ENCODE peak calls at places on chromosomes 13 and 19, in nine cellular contexts. I is ovary, D is GM12865, W is gastrocnemius medialis, O is HFF-Myc, X is esophagus squamous epithelium, H is AG10803, U is A549, Q is Panc1. A is an unnamed sample.

GRCh38 chr19:43148233-43148632 is 38.1 kb downstream of the PSG5 start:
- DNase-seq in D (no peak), W (no peak), O (peak), U (no peak), X (no peak), H (peak), I (no peak), Q (no peak), A (no peak)

GRCh38 chr19:45179063-45179847 is 671 bp downstream of the BLOC1S3 start:
- DNase-seq in W (no peak), Q (no peak), X (no peak), U (no peak), D (peak), H (peak), O (no peak), I (peak), A (no peak)

GRCh38 chr13:38979891-38980627 is 10.6 kb downstream of the STOML3 start:
- DNase-seq in X (no peak), W (peak), Q (no peak), I (no peak), H (peak), D (no peak), U (no peak), O (no peak), A (no peak)

GRCh38 chr13:94345374-94346195 is 133.9 kb downstream of the DCT start:
- DNase-seq in O (peak), D (peak), I (no peak), W (no peak), X (no peak), U (peak), H (peak), Q (no peak), A (no peak)

GRCh38 chr19:9914001-9914314 is 22.4 kb downstream of the OLFM2 start:
- DNase-seq in D (no peak), Q (no peak), I (no peak), W (no peak), U (no peak), X (no peak), O (no peak), H (no peak), A (no peak)

GRCh38 chr13:79402679-79403078 is 3.4 kb downstream of the RBM26 start:
- DNase-seq in U (no peak), X (no peak), W (no peak), H (no peak), D (no peak), Q (no peak), I (no peak), O (no peak), A (no peak)

GRCh38 chr13:79245937-79246574 is 160.0 kb downstream of the RBM26 start:
- DNase-seq in D (peak), O (no peak), X (no peak), H (no peak), I (no peak), W (no peak), Q (no peak), U (no peak), A (no peak)

GRCh38 chr19:15197275-15198005 is 3.4 kb downstream of the NOTCH3 start:
- DNase-seq in I (no peak), X (no peak), O (no peak), U (no peak), D (no peak), W (no peak), H (peak), Q (no peak), A (peak)

GRCh38 chr19:46904114-46905060 is 43.6 kb downstream of the ARHGAP35 start:
- DNase-seq in U (no peak), Q (no peak), X (no peak), O (peak), D (no peak), W (no peak), I (peak), H (peak), A (no peak)

GRCh38 chr19:41328157-41328817 is 18.3 kb downstream of the CCDC97 start:
- DNase-seq in W (no peak), D (peak), I (no peak), H (no peak), Q (no peak), U (peak), X (no peak), O (no peak), A (peak)

GRCh38 chr19:57010541-57010940 is 109.2 kb upstream of the USP29 start:
- DNase-seq in X (no peak), W (no peak), O (no peak), D (no peak), H (no peak), Q (no peak), U (no peak), I (no peak), A (no peak)

GRCh38 chr13:35763805-35764170 is 287.3 kb upstream of the MAB21L1 start:
- DNase-seq in O (no peak), D (no peak), Q (no peak), U (no peak), H (peak), I (no peak), W (no peak), X (no peak), A (no peak)

GRCh38 chr19:28497137-28497536 is 715.8 kb downstream of the UQCRFS1 start:
- DNase-seq in H (no peak), U (no peak), D (no peak), X (no peak), W (no peak), O (no peak), I (no peak), Q (no peak), A (no peak)

GRCh38 chr19:33416307-33417215 is 43.1 kb downstream of the CEBPG start:
- DNase-seq in H (peak), U (peak), W (no peak), X (no peak), I (peak), D (peak), Q (no peak), O (peak), A (no peak)

GRCh38 chr13:28568286-28568685 is 73.4 kb upstream of the FLT1 start:
- DNase-seq in U (no peak), H (peak), D (peak), O (no peak), I (no peak), W (peak), Q (no peak), X (no peak), A (no peak)

GRCh38 chr19:19559942-19560341 is 21.9 kb downstream of the CILP2 start:
- DNase-seq in Q (no peak), I (no peak), W (no peak), H (no peak), U (no peak), O (no peak), D (no peak), X (no peak), A (no peak)

GRCh38 chr19:49335071-49335783 is at the start of gene CD37:
- DNase-seq in Q (no peak), O (no peak), D (peak), X (no peak), U (no peak), W (no peak), I (no peak), H (no peak), A (peak)

GRCh38 chr13:31236211-31236786 is 36.5 kb downstream of the B3GLCT start:
- DNase-seq in I (no peak), D (peak), O (no peak), W (no peak), H (peak), U (peak), X (no peak), Q (no peak), A (no peak)

GRCh38 chr19:16447015-16447384 is 24.8 kb downstream of the EPS15L1 start:
- DNase-seq in W (peak), Q (no peak), H (peak), X (peak), O (no peak), D (peak), I (peak), U (no peak), A (peak)

GRCh38 chr13:67137044-67137735 is 92.9 kb downstream of the PCDH9 start:
- DNase-seq in Q (no peak), H (no peak), D (no peak), W (no peak), I (no peak), O (no peak), U (no peak), X (no peak), A (no peak)

GRCh38 chr19:3131168-3131567 is 4.7 kb upstream of the GNA15 start:
- DNase-seq in U (no peak), Q (no peak), D (no peak), O (no peak), H (no peak), I (no peak), W (no peak), X (no peak), A (no peak)

GRCh38 chr19:19258589-19259338 is 14.3 kb downstream of the TM6SF2 start:
- DNase-seq in U (no peak), W (no peak), X (no peak), O (no peak), D (no peak), I (no peak), H (no peak), Q (no peak), A (no peak)

DNA sequence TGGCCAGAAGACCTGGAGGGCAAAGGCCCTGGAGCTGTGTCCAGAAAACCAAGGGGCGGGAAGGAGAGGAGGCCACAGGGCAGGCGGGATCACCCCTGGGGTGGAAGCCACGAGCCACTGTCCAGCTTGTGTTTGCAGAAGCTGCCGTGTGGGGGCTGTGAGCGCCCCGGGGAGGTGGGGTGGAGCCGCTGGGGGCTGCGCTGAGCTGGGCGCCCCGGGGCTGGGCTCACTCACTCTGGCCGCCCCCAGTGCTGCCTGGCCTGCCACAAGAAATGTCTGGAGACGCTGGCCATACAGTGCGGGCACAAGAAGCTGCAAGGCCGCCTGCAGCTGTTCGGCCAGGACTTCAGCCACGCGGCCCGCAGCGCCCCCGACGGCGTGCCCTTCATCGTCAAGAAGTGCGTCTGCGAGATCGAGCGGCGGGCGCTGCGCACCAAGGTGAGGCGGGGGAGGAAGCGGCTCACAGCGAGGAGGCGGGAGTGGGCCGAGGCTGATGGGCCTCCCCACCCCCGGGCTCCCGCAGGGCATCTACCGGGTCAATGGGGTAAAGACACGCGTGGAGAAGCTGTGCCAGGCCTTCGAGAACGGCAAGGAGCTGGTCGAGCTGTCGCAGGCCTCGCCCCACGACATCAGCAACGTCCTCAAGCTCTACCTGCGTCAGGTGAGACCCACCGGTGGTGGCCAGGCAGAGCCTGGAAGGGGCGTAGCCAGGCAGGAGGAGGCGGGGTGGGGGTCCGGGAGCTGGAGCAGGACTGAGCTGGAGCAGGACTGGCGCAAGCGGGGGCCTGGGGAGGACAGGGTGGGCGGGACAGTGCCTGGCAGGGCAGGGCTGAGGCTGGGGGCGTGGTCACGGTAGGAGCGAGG is 13.6 kb downstream of the POLR2E start:
- DNase-seq in H (no peak), X (no peak), W (no peak), U (no peak), I (no peak), D (no peak), O (no peak), Q (no peak), A (no peak)
- TF ChIP-seq CTCF in H (no peak), X (no peak), W (no peak), U (no peak), I (no peak), D (no peak), O (no peak), Q (no peak), A (no peak)

GRCh38 chr19:8307400-8307964 is 676 bp downstream of the CD320 start:
- DNase-seq in D (peak), X (no peak), U (no peak), H (no peak), W (peak), O (no peak), I (no peak), Q (no peak), A (peak)
- TF ChIP-seq CTCF in D (no peak), X (no peak), U (no peak), H (no peak), W (no peak), O (no peak), I (no peak), Q (no peak), A (no peak)

GRCh38 chr13:100473493-100474044 is 115.0 kb downstream of the GGACT start:
- DNase-seq in I (no peak), H (no peak), X (no peak), W (no peak), U (no peak), Q (no peak), O (no peak), D (no peak), A (no peak)

GRCh38 chr13:100478107-100478809 is 110.3 kb downstream of the GGACT start:
- DNase-seq in U (no peak), H (no peak), W (no peak), I (no peak), X (no peak), D (no peak), Q (no peak), O (no peak), A (no peak)

GRCh38 chr13:100470841-100471505 is 117.6 kb downstream of the GGACT start:
- DNase-seq in O (no peak), Q (no peak), W (no peak), I (no peak), H (no peak), X (no peak), U (no peak), D (no peak), A (no peak)

DNA sequence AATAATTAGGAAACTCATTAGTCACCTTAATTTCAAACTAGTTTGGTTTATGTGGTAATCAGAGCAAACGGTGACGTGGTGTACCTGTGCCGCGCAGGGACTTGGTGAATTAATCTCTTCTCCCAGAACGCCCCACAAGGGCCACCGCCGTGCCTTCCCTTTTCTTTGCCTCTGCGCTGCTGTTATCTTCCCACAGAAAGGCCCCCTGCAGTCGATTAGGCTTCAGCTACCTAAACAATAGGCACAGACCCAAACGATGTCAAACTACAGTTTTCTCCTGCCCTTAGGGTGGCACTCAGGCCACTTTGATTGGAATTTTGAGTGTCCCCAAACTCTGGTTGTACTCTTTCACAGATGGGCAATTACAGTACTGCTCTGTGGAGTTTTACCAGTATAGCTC is 115.5 kb downstream of the GGACT start:
- DNase-seq in Q (no peak), U (no peak), O (no peak), X (no peak), H (no peak), D (no peak), I (no peak), W (no peak), A (no peak)
- TF ChIP-seq CTCF in Q (no peak), U (no peak), O (no peak), X (no peak), H (no peak), D (no peak), I (no peak), W (no peak), A (no peak)

GRCh38 chr19:13024126-13024957 is 29.1 kb downstream of the NFIX start:
- DNase-seq in H (peak), W (peak), O (no peak), U (no peak), D (no peak), I (no peak), X (no peak), Q (no peak), A (no peak)

GRCh38 chr19:13026478-13026999 is 31.3 kb downstream of the NFIX start:
- DNase-seq in X (no peak), O (no peak), H (peak), U (peak), Q (no peak), W (peak), I (no peak), D (no peak), A (no peak)

GRCh38 chr19:13023666-13024065 is 28.4 kb downstream of the NFIX start:
- DNase-seq in D (no peak), X (no peak), O (no peak), Q (no peak), H (peak), W (peak), I (no peak), U (no peak), A (no peak)

GRCh38 chr19:13025819-13026477 is 30.7 kb downstream of the NFIX start:
- DNase-seq in X (no peak), O (no peak), U (no peak), D (no peak), Q (no peak), W (peak), I (no peak), H (no peak), A (peak)

DNA sequence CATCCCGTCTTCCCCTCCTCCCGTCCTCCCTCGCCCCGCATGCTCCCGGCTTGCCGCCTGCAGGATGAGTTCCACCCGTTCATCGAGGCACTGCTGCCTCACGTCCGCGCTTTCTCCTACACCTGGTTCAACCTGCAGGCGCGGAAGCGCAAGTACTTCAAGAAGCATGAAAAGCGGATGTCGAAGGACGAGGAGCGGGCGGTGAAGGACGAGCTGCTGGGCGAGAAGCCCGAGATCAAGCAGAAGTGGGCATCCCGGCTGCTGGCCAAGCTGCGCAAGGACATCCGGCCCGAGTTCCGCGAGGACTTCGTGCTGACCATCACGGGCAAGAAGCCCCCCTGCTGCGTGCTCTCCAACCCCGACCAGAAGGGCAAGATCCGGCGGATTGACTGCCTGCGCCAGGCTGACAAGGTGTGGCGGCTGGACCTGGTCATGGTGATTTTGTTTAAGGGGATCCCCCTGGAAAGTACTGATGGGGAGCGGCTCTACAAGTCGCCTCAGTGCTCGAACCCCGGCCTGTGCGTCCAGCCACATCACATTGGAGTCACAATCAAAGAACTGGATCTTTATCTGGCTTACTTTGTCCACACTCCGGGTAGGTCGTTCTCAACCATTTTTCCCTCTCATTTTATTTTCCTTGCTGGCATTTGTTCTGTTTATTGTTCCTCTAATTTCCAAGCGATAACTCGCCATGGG is 29.8 kb downstream of the NFIX start:
- DNase-seq in I (no peak), H (peak), Q (no peak), O (no peak), U (no peak), X (no peak), W (peak), D (no peak), A (no peak)
- TF ChIP-seq CTCF in I (no peak), H (no peak), Q (no peak), O (no peak), U (no peak), X (no peak), W (no peak), D (no peak), A (no peak)

GRCh38 chr13:113211774-113212173 is 2.4 kb downstream of the CUL4A start:
- DNase-seq in I (no peak), D (no peak), H (no peak), O (no peak), Q (no peak), X (no peak), W (no peak), U (peak), A (no peak)
- TF ChIP-seq CTCF in I (no peak), D (peak), H (peak), O (peak), Q (peak), X (no peak), W (no peak), U (no peak), A (no peak)

GRCh38 chr19:50794074-50794777 is 4.0 kb downstream of the ACP4 start:
- DNase-seq in W (no peak), O (peak), X (no peak), U (peak), Q (no peak), H (no peak), I (no peak), D (peak), A (no peak)
- TF ChIP-seq CTCF in W (no peak), O (peak), X (no peak), U (no peak), Q (no peak), H (no peak), I (no peak), D (peak), A (no peak)

GRCh38 chr13:61884830-61885229 is 469.2 kb upstream of the PCDH20 start:
- DNase-seq in H (no peak), Q (no peak), W (no peak), U (no peak), I (no peak), O (no peak), D (no peak), X (no peak), A (no peak)

GRCh38 chr13:61874970-61875579 is 459.4 kb upstream of the PCDH20 start:
- DNase-seq in H (no peak), D (no peak), I (no peak), X (no peak), O (no peak), W (no peak), U (peak), Q (no peak), A (no peak)

DNA sequence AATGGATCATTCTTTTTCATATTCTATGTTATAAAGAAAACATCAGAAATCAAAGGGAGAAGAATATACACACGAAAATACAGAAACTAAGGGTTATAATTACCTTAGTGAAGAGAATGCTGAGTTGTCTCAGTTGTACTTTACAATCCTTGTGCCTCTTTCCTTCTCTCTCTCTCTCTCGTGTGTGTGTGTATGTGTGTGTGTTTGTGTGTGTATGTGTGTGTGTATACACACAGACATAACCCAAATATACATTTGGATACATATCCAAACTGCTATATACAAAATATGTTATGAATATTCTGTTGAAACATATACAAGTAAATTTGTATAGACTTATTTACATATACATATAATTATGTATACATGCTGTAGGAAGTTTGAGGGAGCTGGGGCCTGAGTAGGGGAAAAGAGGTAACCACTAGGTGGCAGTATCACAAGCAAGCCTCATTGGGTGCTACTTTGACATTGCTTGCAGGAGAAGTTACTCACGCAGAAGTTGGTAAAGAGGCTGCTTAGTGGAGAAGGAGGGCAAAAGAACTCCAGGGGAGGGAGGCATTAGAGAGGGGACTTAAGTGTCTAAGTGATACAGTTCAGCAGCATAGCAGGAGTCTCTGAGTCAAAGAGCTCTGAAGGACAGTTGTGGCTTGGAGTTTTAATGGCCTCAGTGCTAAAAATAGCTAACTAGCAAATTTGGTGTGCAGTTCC is 465.1 kb upstream of the PCDH20 start:
- DNase-seq in W (no peak), O (no peak), H (no peak), U (peak), X (no peak), D (peak), Q (peak), I (no peak), A (no peak)
- TF ChIP-seq CTCF in W (no peak), O (peak), H (peak), U (peak), X (peak), D (peak), Q (peak), I (no peak), A (no peak)

GRCh38 chr13:90420683-90421082 is 926.8 kb upstream of the MIR17HG start:
- DNase-seq in O (no peak), X (no peak), D (no peak), H (no peak), I (no peak), Q (no peak), U (no peak), W (no peak), A (no peak)
- TF ChIP-seq CTCF in O (no peak), X (no peak), D (no peak), H (peak), I (no peak), Q (peak), U (no peak), W (no peak), A (no peak)

GRCh38 chr19:58475714-58476497 is at the start of gene ZNF446:
- DNase-seq in D (peak), X (peak), H (peak), W (peak), Q (peak), U (peak), I (peak), O (peak), A (peak)
- TF ChIP-seq CTCF in D (no peak), X (no peak), H (no peak), W (no peak), Q (no peak), U (no peak), I (no peak), O (no peak), A (no peak)